ENCODE peak calls at places on chromosome 18, in five cellular contexts. C is neuronal stem cell, D is trophoblast cell, X is H1, F is mesenchymal stem cell. W is an unnamed sample.

GRCh38 chr18:55421612-55422381 is 166.2 kb downstream of the TCF4 start:
- DNase-seq in C (no peak), D (no peak), X (no peak), F (peak; percentile 17), W (no peak)

GRCh38 chr18:28115149-28115550 is 61.8 kb downstream of the CDH2 start:
- DNase-seq in C (no peak), D (peak; percentile 60), X (no peak), F (peak; percentile 95), W (no peak)

GRCh38 chr18:27583466-27583865 is 398.4 kb upstream of the CHST9 start:
- DNase-seq in C (no peak), D (no peak), X (no peak), F (no peak), W (no peak)

GRCh38 chr18:2874765-2875164 is 28.0 kb downstream of the EMILIN2 start:
- DNase-seq in C (no peak), D (no peak), X (no peak), F (no peak), W (no peak)

GRCh38 chr18:58789856-58790255 is 74.8 kb upstream of the ZNF532 start:
- DNase-seq in C (no peak), D (no peak), X (no peak), F (peak; percentile 67), W (no peak)

GRCh38 chr18:46152808-46153617 is 48.8 kb downstream of the HAUS1 start:
- DNase-seq in C (peak; percentile 23), D (no peak), X (peak; percentile 58), F (no peak), W (peak; percentile 58)

GRCh38 chr18:42033137-42033810 is 78.2 kb downstream of the PIK3C3 start:
- DNase-seq in C (no peak), D (no peak), X (no peak), F (no peak), W (no peak)

GRCh38 chr18:26057208-26057821 is 33.1 kb downstream of the SS18 start:
- DNase-seq in C (peak; percentile 1), D (peak; percentile 86), X (no peak), F (peak; percentile 33), W (no peak)

DNA sequence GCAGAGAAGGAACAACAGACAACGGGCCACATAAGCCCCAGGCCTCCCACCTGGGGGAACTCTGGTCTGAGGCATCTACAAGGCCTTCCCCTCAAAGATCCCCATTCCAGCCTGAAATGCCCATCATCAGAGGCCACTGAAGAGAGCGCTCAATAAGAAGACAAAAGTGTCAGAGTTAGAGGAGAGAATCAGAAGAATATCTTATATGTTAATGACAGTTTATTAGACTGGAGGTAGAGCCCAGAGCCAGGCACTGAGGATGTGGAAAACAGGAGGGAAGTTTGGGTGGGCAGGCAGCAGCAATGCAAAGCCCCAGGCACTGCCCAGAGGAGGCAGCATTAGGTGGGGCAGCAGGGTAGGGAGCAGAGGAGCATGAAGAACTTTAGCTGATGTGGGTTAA is 2.9 kb upstream of the CTIF start:
- DNase-seq in C (no peak), D (no peak), X (no peak), F (no peak), W (peak; percentile 14)
- H2AK5ac ChIP-seq in C (no peak overlapping the region), D (no peak overlapping the region), X (no peak overlapping the region), F (peak overlapping the region; percentile 6), W (no peak overlapping the region)

GRCh38 chr18:49021433-49022129 is 70.8 kb upstream of the SMAD7 start:
- DNase-seq in C (no peak), D (peak; percentile 81), X (peak; percentile 89), F (peak; percentile 26), W (peak; percentile 95)
- H2BK12ac ChIP-seq in C (peak overlapping the region; percentile 82), D (peak overlapping the region; percentile 86), X (peak overlapping the region; percentile 65), F (no peak overlapping the region), W (no peak overlapping the region)

DNA sequence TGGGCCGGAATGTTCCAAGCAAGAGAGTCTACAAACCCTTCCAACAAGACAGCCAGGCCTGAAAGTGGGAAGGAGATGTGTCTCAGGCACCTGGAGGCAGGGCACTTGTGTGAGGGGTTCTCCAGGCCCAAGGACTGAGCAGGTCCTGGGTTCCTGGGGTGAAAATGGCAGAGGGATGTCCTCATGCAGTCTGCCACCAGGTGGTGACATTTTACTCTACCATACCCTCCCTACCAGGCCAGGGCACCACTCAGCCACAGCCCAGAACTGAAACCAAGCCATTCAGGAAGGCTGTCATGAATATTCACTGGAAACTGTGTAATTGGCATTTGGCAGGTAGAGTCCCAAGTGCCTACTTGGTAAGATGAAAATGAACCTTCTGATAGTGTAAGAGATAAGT is 185.2 kb downstream of the MYO5B start:
- DNase-seq in C (peak; percentile 15), D (peak; percentile 28), X (peak; percentile 62), F (peak; percentile 30), W (peak; percentile 67)
- H2AK5ac ChIP-seq in C (no peak overlapping the region), D (no peak overlapping the region), X (no peak overlapping the region), F (no peak overlapping the region), W (no peak overlapping the region)

GRCh38 chr18:78837766-78838165 is 141.9 kb upstream of the SALL3 start:
- DNase-seq in C (no peak), D (no peak), X (no peak), F (no peak), W (no peak)

GRCh38 chr18:78833833-78834232 is 145.8 kb upstream of the SALL3 start:
- DNase-seq in C (no peak), D (no peak), X (no peak), F (no peak), W (no peak)

GRCh38 chr18:78836838-78837237 is 142.8 kb upstream of the SALL3 start:
- DNase-seq in C (no peak), D (no peak), X (no peak), F (no peak), W (no peak)

DNA sequence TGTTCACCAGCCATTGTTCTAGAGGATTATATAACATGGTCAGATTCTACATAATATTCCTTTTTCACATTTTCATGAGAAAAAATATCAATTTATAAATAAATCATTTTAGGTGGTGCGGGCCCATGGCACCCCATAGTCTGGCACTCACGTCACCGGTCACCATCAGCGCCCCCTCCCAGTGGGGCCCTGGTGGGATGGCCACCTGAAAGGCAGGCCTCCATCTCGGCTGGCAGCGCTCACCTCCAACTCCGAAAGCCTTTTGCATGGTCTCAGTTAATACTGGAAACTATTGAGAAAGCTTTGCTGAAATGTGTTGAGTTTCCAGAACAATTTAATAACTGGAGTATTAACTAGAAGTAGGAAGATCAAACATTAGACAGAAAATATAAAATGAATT is 141.4 kb upstream of the SALL3 start:
- DNase-seq in C (no peak), D (no peak), X (no peak), F (no peak), W (no peak)
- H2BK12ac ChIP-seq in C (no peak overlapping the region), D (no peak overlapping the region), X (no peak overlapping the region), F (no peak overlapping the region), W (no peak overlapping the region)

GRCh38 chr18:1026930-1027329 is 122.3 kb downstream of the ADCYAP1 start:
- DNase-seq in C (no peak), D (no peak), X (no peak), F (no peak), W (no peak)
- H2AK5ac ChIP-seq in C (no peak overlapping the region), D (no peak overlapping the region), X (no peak overlapping the region), F (no peak overlapping the region), W (no peak overlapping the region)

GRCh38 chr18:69649678-69650077 is 249.0 kb downstream of the DOK6 start:
- DNase-seq in C (no peak), D (no peak), X (no peak), F (no peak), W (no peak)
- H2BK12ac ChIP-seq in C (no peak overlapping the region), D (no peak overlapping the region), X (no peak overlapping the region), F (no peak overlapping the region), W (no peak overlapping the region)

GRCh38 chr18:63101811-63102210 is 217.8 kb downstream of the BCL2 start:
- DNase-seq in C (no peak), D (no peak), X (no peak), F (no peak), W (no peak)
- H2AK5ac ChIP-seq in C (no peak overlapping the region), D (no peak overlapping the region), X (no peak overlapping the region), F (no peak overlapping the region), W (no peak overlapping the region)

W was measured in H9.